ENCODE peak calls at places on chromosomes 6 and 20, in four cellular contexts. One of them, this sample, is unnamed.

GRCh38 chr6:37338745-37339255 is 15.0 kb upstream of the RNF8 start:
- DNase-seq in IMR-90: no peak
- DNase-seq in K562: no peak
- DNase-seq in GM12878: no peak
- DNase-seq in this sample: no peak

GRCh38 chr6:23587582-23587981 is 538.4 kb upstream of the NRSN1 start:
- DNase-seq in K562: no peak
- DNase-seq in GM12878: no peak
- DNase-seq in IMR-90: no peak
- DNase-seq in this sample: no peak

GRCh38 chr20:63312690-63313348 is 19.8 kb downstream of the COL20A1 start:
- DNase-seq in IMR-90: peak
- DNase-seq in GM12878: no peak
- DNase-seq in K562: no peak
- DNase-seq in this sample: no peak

GRCh38 chr20:2402271-2402980 is 21.7 kb downstream of the TGM6 start:
- DNase-seq in IMR-90: peak
- DNase-seq in K562: no peak
- DNase-seq in GM12878: no peak
- DNase-seq in this sample: peak

GRCh38 chr20:52365688-52366087 is 174.1 kb upstream of the ZFP64 start:
- DNase-seq in K562: no peak
- DNase-seq in GM12878: no peak
- DNase-seq in IMR-90: no peak
- DNase-seq in this sample: no peak

GRCh38 chr20:4459081-4459480 is 262.6 kb upstream of the PRND start:
- DNase-seq in GM12878: no peak
- DNase-seq in IMR-90: no peak
- DNase-seq in K562: no peak
- DNase-seq in this sample: no peak

GRCh38 chr20:63577317-63577894 is 3.4 kb upstream of the HELZ2 start:
- DNase-seq in GM12878: no peak
- DNase-seq in K562: no peak
- DNase-seq in IMR-90: no peak
- DNase-seq in this sample: no peak

GRCh38 chr20:63682384-63683139 is 13.9 kb upstream of the TNFRSF6B start:
- DNase-seq in IMR-90: peak
- DNase-seq in GM12878: no peak
- DNase-seq in K562: no peak
- DNase-seq in this sample: peak

GRCh38 chr6:106134906-106135634 is 48.9 kb downstream of the PRDM1 start:
- DNase-seq in IMR-90: no peak
- DNase-seq in K562: peak
- DNase-seq in GM12878: no peak
- DNase-seq in this sample: no peak

GRCh38 chr6:43129434-43130194 is 41.5 kb upstream of the SRF start:
- DNase-seq in K562: peak
- DNase-seq in GM12878: no peak
- DNase-seq in IMR-90: peak
- DNase-seq in this sample: peak

GRCh38 chr20:575230-575629 is 31.6 kb upstream of the CSNK2A1 start:
- DNase-seq in IMR-90: no peak
- DNase-seq in K562: no peak
- DNase-seq in GM12878: no peak
- DNase-seq in this sample: no peak

GRCh38 chr20:11651138-11651537 is 266.6 kb upstream of the BTBD3 start:
- DNase-seq in IMR-90: no peak
- DNase-seq in GM12878: no peak
- DNase-seq in K562: no peak
- DNase-seq in this sample: no peak

GRCh38 chr20:44586986-44587980 is 4.9 kb downstream of the PKIG start:
- DNase-seq in K562: no peak
- DNase-seq in IMR-90: peak
- DNase-seq in GM12878: no peak
- DNase-seq in this sample: peak

GRCh38 chr6:21046276-21046675 is 512.0 kb downstream of the CDKAL1 start:
- DNase-seq in IMR-90: no peak
- DNase-seq in GM12878: no peak
- DNase-seq in K562: no peak
- DNase-seq in this sample: no peak

GRCh38 chr20:22312744-22313346 is 271.5 kb downstream of the FOXA2 start:
- DNase-seq in GM12878: no peak
- DNase-seq in IMR-90: peak
- DNase-seq in K562: peak
- DNase-seq in this sample: peak

GRCh38 chr6:109388265-109388664 is 6.0 kb upstream of the CD164 start:
- DNase-seq in K562: no peak
- DNase-seq in IMR-90: no peak
- DNase-seq in GM12878: no peak
- DNase-seq in this sample: no peak

GRCh38 chr6:104862456-104862855 is 2.7 kb upstream of the HACE1 start:
- DNase-seq in GM12878: no peak
- DNase-seq in IMR-90: peak
- DNase-seq in K562: no peak
- DNase-seq in this sample: no peak

GRCh38 chr6:19325335-19325789 is 511.8 kb upstream of the ID4 start:
- DNase-seq in K562: no peak
- DNase-seq in GM12878: no peak
- DNase-seq in IMR-90: no peak
- DNase-seq in this sample: no peak

GRCh38 chr20:59830107-59831023 is 103.1 kb downstream of the SYCP2 start:
- DNase-seq in K562: no peak
- DNase-seq in GM12878: no peak
- DNase-seq in IMR-90: no peak
- DNase-seq in this sample: no peak

GRCh38 chr20:50311308-50312001 is 120.8 kb downstream of the CEBPB start:
- DNase-seq in GM12878: no peak
- DNase-seq in K562: no peak
- DNase-seq in IMR-90: peak
- DNase-seq in this sample: no peak

GRCh38 chr20:23160536-23161243 is 74.6 kb upstream of the CD93 start:
- DNase-seq in GM12878: no peak
- DNase-seq in K562: peak
- DNase-seq in IMR-90: no peak
- DNase-seq in this sample: no peak

GRCh38 chr6:44411141-44411540 is 23.6 kb downstream of the CDC5L start:
- DNase-seq in K562: no peak
- DNase-seq in IMR-90: peak
- DNase-seq in GM12878: no peak
- DNase-seq in this sample: peak

GRCh38 chr6:107110200-107110599 is 5.1 kb downstream of the BEND3 start:
- DNase-seq in K562: peak
- DNase-seq in GM12878: no peak
- DNase-seq in IMR-90: no peak
- DNase-seq in this sample: no peak

GRCh38 chr6:140138311-140138994 is 764.0 kb upstream of the CITED2 start:
- DNase-seq in GM12878: no peak
- DNase-seq in K562: no peak
- DNase-seq in IMR-90: no peak
- DNase-seq in this sample: peak

GRCh38 chr6:1892716-1893115 is 283.0 kb downstream of the FOXC1 start:
- DNase-seq in K562: no peak
- DNase-seq in GM12878: no peak
- DNase-seq in IMR-90: no peak
- DNase-seq in this sample: no peak

GRCh38 chr6:26311385-26312095 is 53.5 kb upstream of the BTN3A2 start:
- DNase-seq in GM12878: peak
- DNase-seq in IMR-90: peak
- DNase-seq in K562: peak
- DNase-seq in this sample: peak

DNA sequence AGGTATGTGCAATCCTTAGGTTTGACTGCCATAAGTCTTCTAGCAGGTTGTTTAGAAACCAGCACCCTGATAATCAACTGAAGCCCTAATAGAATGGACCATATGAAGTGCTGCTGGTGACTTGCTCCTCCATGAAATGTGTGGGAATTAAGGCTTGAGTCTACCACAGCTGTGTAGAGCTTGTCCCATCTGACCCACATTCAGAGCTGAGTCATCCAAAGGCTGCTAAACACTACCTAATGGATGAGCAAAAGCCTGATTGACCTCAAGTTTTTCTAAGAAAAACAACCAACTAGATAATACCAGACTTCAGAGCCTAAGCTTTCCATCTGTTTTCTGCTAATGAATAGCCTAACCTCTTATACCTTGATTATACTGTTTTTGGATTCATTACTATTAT is 120.3 kb upstream of the MOCS1 start:
- DNase-seq in IMR-90: no peak
- DNase-seq in GM12878: no peak
- DNase-seq in K562: no peak
- DNase-seq in this sample: no peak
- TF ChIP-seq FOS in IMR-90: no peak
- TF ChIP-seq FOS in GM12878: no peak
- TF ChIP-seq FOS in K562: no peak
- TF ChIP-seq FOS in this sample: no peak

DNA sequence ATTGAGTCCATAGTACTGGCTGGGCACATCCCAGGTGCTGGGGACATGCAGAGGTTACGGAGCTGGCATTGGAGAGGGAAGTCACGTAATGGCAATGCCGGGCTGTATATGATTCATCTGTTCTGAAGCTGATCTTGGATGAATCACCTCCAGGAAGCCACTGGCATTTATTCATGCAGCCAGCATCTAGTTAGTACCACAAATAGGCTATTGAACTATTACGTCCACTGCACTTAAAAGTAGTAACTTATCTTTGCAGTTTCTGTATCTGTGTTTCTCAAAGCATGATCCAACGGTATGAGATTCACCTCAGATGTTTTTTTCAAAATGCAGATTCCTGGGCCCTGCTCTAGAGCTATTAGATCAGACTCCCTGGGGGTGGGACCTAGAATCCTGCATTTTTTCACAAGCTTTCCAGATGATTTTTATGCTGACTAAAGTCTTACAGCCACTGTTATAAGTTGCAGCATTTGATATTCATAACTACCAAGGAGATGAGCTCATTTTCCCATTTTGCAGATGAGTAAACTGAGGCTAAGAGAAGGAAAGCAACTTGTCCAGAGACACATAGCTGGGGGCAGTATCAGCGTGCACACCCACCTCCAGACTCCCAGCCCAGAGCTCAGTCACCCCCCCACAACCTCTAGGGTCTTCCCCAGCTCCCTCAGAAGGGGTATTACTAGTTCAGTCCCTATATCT is 44.0 kb upstream of the ID1 start:
- DNase-seq in IMR-90: peak
- DNase-seq in K562: no peak
- DNase-seq in GM12878: no peak
- DNase-seq in this sample: peak
- TF ChIP-seq FOS in IMR-90: peak
- TF ChIP-seq FOS in K562: no peak
- TF ChIP-seq FOS in GM12878: no peak
- TF ChIP-seq FOS in this sample: peak

DNA sequence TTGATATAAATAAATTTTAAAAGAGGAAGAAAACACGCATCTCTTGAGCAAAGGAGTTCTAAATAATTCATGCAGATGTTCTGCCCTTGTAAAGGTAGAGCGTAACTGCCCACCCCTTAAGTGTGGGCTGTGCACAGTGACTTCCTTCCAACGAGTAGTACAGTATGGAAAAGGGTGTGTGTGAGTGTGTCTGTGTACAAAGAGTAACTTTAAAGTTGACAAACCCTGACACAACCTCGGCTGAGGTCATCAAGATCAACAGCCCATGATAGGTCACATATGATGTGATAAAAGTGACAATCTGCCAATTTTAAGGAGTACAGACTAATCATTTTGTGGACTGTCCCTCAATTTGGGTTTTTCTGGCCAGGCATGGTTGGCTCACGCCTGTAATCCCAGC is 225.7 kb downstream of the ATXN1 start:
- DNase-seq in GM12878: no peak
- DNase-seq in IMR-90: no peak
- DNase-seq in K562: no peak
- DNase-seq in this sample: no peak
- TF ChIP-seq FOS in GM12878: no peak
- TF ChIP-seq FOS in IMR-90: no peak
- TF ChIP-seq FOS in K562: no peak
- TF ChIP-seq FOS in this sample: no peak

DNA sequence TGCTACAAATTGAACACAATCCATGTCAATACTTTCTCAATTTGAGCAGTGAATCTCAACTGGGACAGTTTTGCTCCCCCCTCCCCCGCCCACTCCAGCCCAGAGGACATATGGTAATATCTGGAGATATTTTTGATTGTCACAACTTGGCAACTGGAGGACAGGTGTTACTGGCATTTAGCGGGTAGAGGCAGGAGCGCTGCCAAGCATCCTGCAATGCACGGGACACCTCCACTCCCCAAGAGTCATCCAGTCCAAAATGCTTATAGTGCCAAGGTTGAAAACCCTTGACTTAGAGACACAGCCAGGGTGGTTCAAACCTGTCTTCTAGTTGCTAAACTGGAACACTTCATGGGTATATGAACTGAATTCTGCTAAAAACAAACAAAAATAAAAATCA is 26.9 kb upstream of the LRRC1 start:
- DNase-seq in IMR-90: no peak
- DNase-seq in K562: no peak
- DNase-seq in GM12878: no peak
- DNase-seq in this sample: no peak
- TF ChIP-seq FOS in IMR-90: no peak
- TF ChIP-seq FOS in K562: no peak
- TF ChIP-seq FOS in GM12878: no peak
- TF ChIP-seq FOS in this sample: no peak

GRCh38 chr20:45629496-45630100 is at the start of gene WFDC10A:
- DNase-seq in IMR-90: peak
- DNase-seq in GM12878: no peak
- DNase-seq in K562: peak
- DNase-seq in this sample: peak
- TF ChIP-seq FOS in IMR-90: no peak
- TF ChIP-seq FOS in GM12878: no peak
- TF ChIP-seq FOS in K562: no peak
- TF ChIP-seq FOS in this sample: no peak

DNA sequence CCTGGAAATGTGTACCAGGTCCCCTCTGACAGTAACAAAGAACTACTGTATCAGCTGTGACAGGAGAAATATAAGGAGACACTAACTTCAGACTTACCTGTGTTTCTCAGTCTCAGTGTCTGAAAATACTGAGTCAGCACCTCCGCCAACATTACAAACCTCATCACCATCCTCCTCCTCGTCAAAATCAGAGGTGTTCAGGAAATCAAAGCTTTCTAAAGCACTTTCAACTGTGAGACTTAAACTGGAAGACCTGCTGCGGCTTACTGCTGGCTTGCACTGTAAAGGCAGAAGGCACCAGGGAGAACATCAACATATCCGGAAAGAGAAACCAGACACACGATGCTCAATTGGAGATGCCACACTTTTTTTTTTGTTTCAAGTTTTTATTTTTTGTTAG is 40.3 kb upstream of the ARMH2 start:
- DNase-seq in GM12878: no peak
- DNase-seq in K562: no peak
- DNase-seq in IMR-90: no peak
- DNase-seq in this sample: no peak
- TF ChIP-seq FOS in GM12878: no peak
- TF ChIP-seq FOS in K562: no peak
- TF ChIP-seq FOS in IMR-90: no peak
- TF ChIP-seq FOS in this sample: no peak

This sample was measured in endothelial cell of umbilical vein.